ENCODE peak calls at places on chromosome 5, in seven cellular contexts. M is GM12891, I is H1, D is SK-N-SH, L is HepG2, K is GM12878, Y is K562. W is an unnamed sample.

GRCh38 chr5:14587143-14587542 is 5.6 kb downstream of the OTULINL start:
- DNase-seq in M (no peak), D (no peak), L (no peak), Y (no peak), I (no peak), K (no peak), W (no peak)

GRCh38 chr5:31954091-31954490 is 220.0 kb downstream of the GOLPH3 start:
- DNase-seq in L (no peak), D (no peak), Y (no peak), K (no peak), I (no peak), M (no peak), W (no peak)

GRCh38 chr5:107270561-107270960 is 400.2 kb downstream of the EFNA5 start:
- DNase-seq in K (no peak), M (no peak), Y (no peak), L (no peak), D (no peak), I (no peak), W (no peak)

GRCh38 chr5:141703133-141703561 is 21.1 kb upstream of the ARAP3 start:
- DNase-seq in L (no peak), K (no peak), Y (no peak), D (no peak), M (no peak), I (no peak), W (no peak)

GRCh38 chr5:58191451-58191850 is 268.4 kb downstream of the PLK2 start:
- DNase-seq in D (no peak), L (no peak), Y (no peak), K (no peak), M (no peak), I (no peak), W (no peak)

GRCh38 chr5:160486573-160486972 is 64.9 kb downstream of the PTTG1 start:
- DNase-seq in Y (no peak), K (no peak), M (no peak), L (no peak), I (no peak), D (no peak), W (no peak)

GRCh38 chr5:137395011-137395755 is 103.9 kb downstream of the SPOCK1 start:
- DNase-seq in M (no peak), K (no peak), Y (no peak), L (no peak), D (peak), I (no peak), W (no peak)

GRCh38 chr5:119171686-119172085 is 100.8 kb downstream of the DMXL1 start:
- DNase-seq in D (no peak), M (no peak), Y (no peak), I (no peak), K (no peak), L (no peak), W (no peak)

GRCh38 chr5:169300468-169301385 is at the start of gene SLIT3:
- DNase-seq in I (peak), D (peak), Y (peak), L (no peak), K (no peak), M (no peak), W (no peak)

GRCh38 chr5:159878988-159879471 is 37.3 kb upstream of the ADRA1B start:
- DNase-seq in L (peak), Y (peak), I (peak), D (peak), M (no peak), K (no peak), W (no peak)

GRCh38 chr5:181255836-181256578 is 4.9 kb downstream of the TRIM52 start:
- DNase-seq in L (no peak), M (no peak), I (no peak), K (no peak), Y (no peak), D (no peak), W (no peak)

GRCh38 chr5:143064207-143064606 is 294.0 kb downstream of the ARHGAP26 start:
- DNase-seq in D (no peak), M (no peak), L (no peak), I (no peak), Y (no peak), K (no peak), W (no peak)

GRCh38 chr5:179313849-179314521 is 31.3 kb downstream of the ADAMTS2 start:
- DNase-seq in Y (no peak), M (no peak), D (peak), I (no peak), K (no peak), L (no peak), W (no peak)

GRCh38 chr5:124655943-124656459 is 90.4 kb downstream of the ZNF608 start:
- DNase-seq in K (no peak), L (peak), D (peak), Y (peak), M (no peak), I (no peak), W (no peak)

GRCh38 chr5:176813587-176814312 is 3.4 kb downstream of the UNC5A start:
- DNase-seq in M (no peak), Y (no peak), D (no peak), L (no peak), I (no peak), K (no peak), W (no peak)

GRCh38 chr5:1181451-1182359 is 19.7 kb upstream of the SLC6A19 start:
- DNase-seq in M (no peak), I (no peak), K (no peak), D (no peak), Y (no peak), L (peak), W (no peak)

GRCh38 chr5:115402822-115403577 is 106.5 kb upstream of the CCDC112 start:
- DNase-seq in M (no peak), L (no peak), D (no peak), K (no peak), Y (no peak), I (no peak), W (no peak)

GRCh38 chr5:7983433-7983832 is 114.5 kb downstream of the MTRR start:
- DNase-seq in Y (no peak), K (no peak), M (no peak), L (no peak), D (peak), I (no peak), W (no peak)

GRCh38 chr5:35640623-35641022 is 23.0 kb downstream of the SPEF2 start:
- DNase-seq in D (no peak), L (no peak), I (no peak), K (no peak), M (no peak), Y (no peak), W (no peak)

GRCh38 chr5:108801776-108802175 is 54.1 kb downstream of the FER start:
- DNase-seq in L (peak), M (no peak), K (no peak), Y (no peak), D (no peak), I (no peak), W (no peak)

GRCh38 chr5:72817076-72817476 is 615 bp downstream of the TNPO1 start:
- DNase-seq in Y (peak), K (no peak), M (peak), L (peak), D (peak), I (no peak), W (peak)

GRCh38 chr5:178284095-178284675 is 51.6 kb upstream of the PHYKPL start:
- DNase-seq in K (no peak), D (no peak), L (no peak), M (no peak), I (no peak), Y (peak), W (no peak)

GRCh38 chr5:33649801-33650482 is 209.2 kb downstream of the TARS1 start:
- DNase-seq in Y (no peak), I (no peak), M (no peak), K (no peak), D (no peak), L (no peak), W (no peak)

GRCh38 chr5:101728933-101729332 is 567.2 kb downstream of the SLCO4C1 start:
- DNase-seq in K (no peak), Y (no peak), M (no peak), L (peak), D (peak), I (no peak), W (no peak)

GRCh38 chr5:107431998-107432397 is 238.7 kb downstream of the EFNA5 start:
- DNase-seq in L (no peak), K (no peak), D (no peak), Y (no peak), M (no peak), I (no peak), W (no peak)

GRCh38 chr5:7518947-7519560 is 123.1 kb downstream of the ADCY2 start:
- DNase-seq in K (no peak), M (no peak), D (no peak), I (peak), L (no peak), Y (no peak), W (no peak)

GRCh38 chr5:178420424-178420823 is 169.8 kb downstream of the COL23A1 start:
- DNase-seq in L (no peak), D (peak), M (no peak), Y (no peak), I (no peak), K (no peak), W (no peak)

GRCh38 chr5:173767580-173768266 is 120.4 kb upstream of the CPEB4 start:
- DNase-seq in M (no peak), D (no peak), I (no peak), Y (no peak), K (no peak), L (peak), W (no peak)
- TF ChIP-seq TAF1 in M (no peak), D (no peak), I (no peak), Y (no peak), K (no peak), L (no peak), W (no peak)

DNA sequence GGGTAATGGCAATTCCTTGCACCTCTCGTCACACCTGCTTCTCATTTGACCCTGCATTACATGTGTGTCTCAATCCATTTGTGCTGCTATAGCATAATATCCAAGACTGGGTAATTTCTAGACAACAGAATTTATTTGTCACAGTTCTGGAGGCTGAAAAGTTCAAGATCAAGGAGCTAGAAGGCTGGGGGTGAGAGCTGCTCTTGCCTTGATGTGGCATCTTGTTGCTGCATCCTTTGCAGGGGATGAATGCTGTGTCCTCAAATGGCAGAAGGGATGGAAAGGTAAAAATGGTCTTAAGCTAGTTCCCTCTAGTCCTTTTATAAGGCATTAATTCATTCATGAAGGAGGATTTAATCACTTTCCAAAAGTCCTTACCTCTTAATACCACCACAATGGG is 323.7 kb upstream of the RPS23 start:
- DNase-seq in I (no peak), M (no peak), D (no peak), Y (no peak), K (no peak), L (no peak), W (no peak)
- TF ChIP-seq TAF1 in I (no peak), M (no peak), D (no peak), Y (no peak), K (no peak), L (no peak), W (no peak)

DNA sequence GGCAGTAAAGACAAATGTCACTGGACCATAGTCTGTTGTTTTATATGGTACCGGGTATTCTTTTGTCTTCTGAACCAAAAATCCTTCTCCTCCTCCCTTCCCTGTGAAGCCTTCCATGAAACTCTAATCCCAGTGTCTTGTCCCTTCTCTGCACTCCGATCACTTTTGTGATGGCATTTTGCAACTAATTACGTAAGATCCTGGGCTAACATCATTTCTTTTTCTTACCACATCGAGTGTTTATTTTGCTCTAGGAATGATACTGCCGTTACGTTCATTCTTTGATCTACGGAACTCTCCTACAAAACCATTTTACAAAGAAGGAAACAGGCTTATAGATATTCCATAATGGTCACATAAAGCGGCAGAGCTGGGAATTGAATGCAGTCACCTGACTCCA is 33.7 kb downstream of the SNX18 start:
- DNase-seq in M (no peak), I (no peak), K (no peak), D (no peak), Y (no peak), L (peak), W (no peak)
- TF ChIP-seq TAF1 in M (no peak), I (no peak), K (no peak), D (no peak), Y (no peak), L (no peak), W (no peak)

GRCh38 chr5:139660916-139661814 is 13.0 kb downstream of the CXXC5 start:
- DNase-seq in K (no peak), Y (peak), D (peak), M (no peak), L (no peak), I (no peak), W (no peak)
- TF ChIP-seq TAF1 in K (no peak), Y (no peak), D (peak), M (no peak), L (no peak), I (no peak), W (no peak)

GRCh38 chr5:110150199-110150598 is 460.5 kb downstream of the MAN2A1 start:
- DNase-seq in K (no peak), Y (no peak), M (no peak), D (no peak), I (no peak), L (no peak), W (no peak)
- TF ChIP-seq TAF1 in K (no peak), Y (no peak), M (no peak), D (no peak), I (no peak), L (no peak), W (no peak)

DNA sequence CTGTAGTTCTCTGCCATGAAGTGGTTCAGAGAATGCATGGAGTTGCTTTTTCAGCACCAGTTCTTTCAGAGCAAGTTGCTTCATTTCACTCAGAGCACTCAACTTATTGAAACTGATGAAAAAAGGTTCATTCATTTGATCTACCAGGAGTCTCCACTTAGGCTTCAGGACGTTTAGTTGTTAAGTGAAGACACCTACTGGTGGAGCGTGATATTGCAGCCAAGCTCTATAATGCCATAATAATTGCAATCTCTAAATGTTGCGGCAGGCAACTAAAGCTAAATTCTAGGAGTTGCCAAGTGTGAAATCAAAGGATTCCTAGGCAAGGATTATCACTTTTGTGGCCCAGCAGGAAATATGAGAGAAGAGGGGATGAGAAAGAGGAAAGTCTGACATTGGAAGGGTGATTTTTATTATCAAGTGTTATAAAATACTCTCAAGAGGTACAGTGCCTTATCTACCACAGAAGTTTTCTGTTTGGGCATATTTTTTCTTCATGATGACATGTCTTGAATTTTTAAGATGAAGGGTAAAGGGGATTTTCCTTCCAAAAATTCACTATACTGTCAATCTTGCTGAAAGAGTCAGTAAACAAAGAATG is 83.6 kb downstream of the SH3PXD2B start:
- DNase-seq in K (no peak), Y (peak), I (peak), L (peak), M (no peak), D (no peak), W (no peak)
- TF ChIP-seq TAF1 in K (no peak), Y (no peak), I (no peak), L (no peak), M (no peak), D (no peak), W (no peak)